ENCODE peak calls at places on chromosomes 7 and 10, in ten cellular contexts. One of them, this sample, is unnamed. For H3K4me1, the result is how much of the 10 kb centered on the place peaks cover.

GRCh38 chr7:101172854-101173751 is 7.0 kb downstream of the NAT16 start:
- DNase-seq in CD8-positive, alpha-beta memory T cell: no peak
- DNase-seq in spleen: no peak
- DNase-seq in left ventricle myocardium inferior: peak
- DNase-seq in suprapubic skin: no peak
- DNase-seq in esophagus squamous epithelium: no peak
- DNase-seq in OCI-LY7: no peak
- DNase-seq in SK-N-SH: peak
- DNase-seq in H9: peak
- DNase-seq in heart right ventricle: peak
- DNase-seq in this sample: no peak

GRCh38 chr10:118970770-118971169 is 58.7 kb upstream of the NANOS1 start:
- DNase-seq in CD8-positive, alpha-beta memory T cell: no peak
- DNase-seq in spleen: no peak
- DNase-seq in left ventricle myocardium inferior: no peak
- DNase-seq in suprapubic skin: no peak
- DNase-seq in esophagus squamous epithelium: no peak
- DNase-seq in OCI-LY7: no peak
- DNase-seq in SK-N-SH: no peak
- DNase-seq in H9: no peak
- DNase-seq in heart right ventricle: no peak
- DNase-seq in this sample: no peak

GRCh38 chr7:130292682-130293257 is at the start of gene CPA4:
- DNase-seq in CD8-positive, alpha-beta memory T cell: no peak
- DNase-seq in spleen: no peak
- DNase-seq in left ventricle myocardium inferior: no peak
- DNase-seq in suprapubic skin: no peak
- DNase-seq in esophagus squamous epithelium: no peak
- DNase-seq in OCI-LY7: no peak
- DNase-seq in SK-N-SH: no peak
- DNase-seq in H9: no peak
- DNase-seq in heart right ventricle: no peak
- DNase-seq in this sample: no peak

GRCh38 chr7:44290250-44290616 is 35.2 kb downstream of the CAMK2B start:
- DNase-seq in CD8-positive, alpha-beta memory T cell: no peak
- DNase-seq in spleen: peak
- DNase-seq in left ventricle myocardium inferior: peak
- DNase-seq in suprapubic skin: peak
- DNase-seq in esophagus squamous epithelium: no peak
- DNase-seq in OCI-LY7: no peak
- DNase-seq in SK-N-SH: peak
- DNase-seq in H9: no peak
- DNase-seq in heart right ventricle: peak
- DNase-seq in this sample: no peak

GRCh38 chr7:51026341-51026740 is 243.6 kb upstream of the GRB10 start:
- DNase-seq in CD8-positive, alpha-beta memory T cell: no peak
- DNase-seq in spleen: no peak
- DNase-seq in left ventricle myocardium inferior: no peak
- DNase-seq in suprapubic skin: peak
- DNase-seq in esophagus squamous epithelium: no peak
- DNase-seq in OCI-LY7: no peak
- DNase-seq in SK-N-SH: no peak
- DNase-seq in H9: no peak
- DNase-seq in heart right ventricle: no peak
- DNase-seq in this sample: no peak

GRCh38 chr7:131722371-131722770 is 165.9 kb upstream of the PODXL start:
- DNase-seq in CD8-positive, alpha-beta memory T cell: no peak
- DNase-seq in spleen: no peak
- DNase-seq in left ventricle myocardium inferior: no peak
- DNase-seq in suprapubic skin: no peak
- DNase-seq in esophagus squamous epithelium: no peak
- DNase-seq in OCI-LY7: no peak
- DNase-seq in SK-N-SH: no peak
- DNase-seq in H9: no peak
- DNase-seq in heart right ventricle: no peak
- DNase-seq in this sample: no peak

GRCh38 chr10:20369863-20370736 is 527.0 kb downstream of the NEBL start:
- DNase-seq in CD8-positive, alpha-beta memory T cell: no peak
- DNase-seq in spleen: no peak
- DNase-seq in left ventricle myocardium inferior: no peak
- DNase-seq in suprapubic skin: no peak
- DNase-seq in esophagus squamous epithelium: no peak
- DNase-seq in OCI-LY7: no peak
- DNase-seq in SK-N-SH: no peak
- DNase-seq in H9: peak
- DNase-seq in heart right ventricle: no peak
- DNase-seq in this sample: no peak

GRCh38 chr10:79984851-79985250 is 35.9 kb upstream of the SFTPD start:
- DNase-seq in CD8-positive, alpha-beta memory T cell: no peak
- DNase-seq in spleen: no peak
- DNase-seq in left ventricle myocardium inferior: no peak
- DNase-seq in suprapubic skin: no peak
- DNase-seq in esophagus squamous epithelium: no peak
- DNase-seq in OCI-LY7: no peak
- DNase-seq in SK-N-SH: no peak
- DNase-seq in H9: peak
- DNase-seq in heart right ventricle: no peak
- DNase-seq in this sample: no peak

GRCh38 chr7:64884085-64884912 is 18.8 kb upstream of the ZNF273 start:
- DNase-seq in CD8-positive, alpha-beta memory T cell: no peak
- DNase-seq in spleen: no peak
- DNase-seq in left ventricle myocardium inferior: no peak
- DNase-seq in suprapubic skin: peak
- DNase-seq in esophagus squamous epithelium: no peak
- DNase-seq in OCI-LY7: no peak
- DNase-seq in SK-N-SH: peak
- DNase-seq in H9: peak
- DNase-seq in heart right ventricle: no peak
- DNase-seq in this sample: no peak

GRCh38 chr7:94907420-94908203 is at the start of gene PPP1R9A:
- DNase-seq in CD8-positive, alpha-beta memory T cell: no peak
- DNase-seq in spleen: peak
- DNase-seq in left ventricle myocardium inferior: peak
- DNase-seq in suprapubic skin: no peak
- DNase-seq in esophagus squamous epithelium: no peak
- DNase-seq in OCI-LY7: no peak
- DNase-seq in SK-N-SH: peak
- DNase-seq in H9: peak
- DNase-seq in heart right ventricle: peak
- DNase-seq in this sample: peak

GRCh38 chr10:48523820-48524758 is 80.8 kb downstream of the ARHGAP22 start:
- DNase-seq in CD8-positive, alpha-beta memory T cell: no peak
- DNase-seq in spleen: peak
- DNase-seq in left ventricle myocardium inferior: no peak
- DNase-seq in suprapubic skin: peak
- DNase-seq in esophagus squamous epithelium: no peak
- DNase-seq in OCI-LY7: no peak
- DNase-seq in SK-N-SH: peak
- DNase-seq in H9: peak
- DNase-seq in heart right ventricle: no peak
- DNase-seq in this sample: no peak

GRCh38 chr10:110410329-110411046 is 87.2 kb upstream of the DUSP5 start:
- DNase-seq in CD8-positive, alpha-beta memory T cell: no peak
- DNase-seq in spleen: no peak
- DNase-seq in left ventricle myocardium inferior: no peak
- DNase-seq in suprapubic skin: no peak
- DNase-seq in esophagus squamous epithelium: no peak
- DNase-seq in OCI-LY7: no peak
- DNase-seq in SK-N-SH: no peak
- DNase-seq in H9: no peak
- DNase-seq in heart right ventricle: no peak
- DNase-seq in this sample: no peak

GRCh38 chr10:94005050-94005449 is 11.3 kb downstream of the PLCE1 start:
- DNase-seq in CD8-positive, alpha-beta memory T cell: no peak
- DNase-seq in spleen: no peak
- DNase-seq in left ventricle myocardium inferior: no peak
- DNase-seq in suprapubic skin: no peak
- DNase-seq in esophagus squamous epithelium: no peak
- DNase-seq in OCI-LY7: no peak
- DNase-seq in SK-N-SH: no peak
- DNase-seq in H9: no peak
- DNase-seq in heart right ventricle: no peak
- DNase-seq in this sample: no peak
- H3K4me1 ChIP-seq in CD8-positive, alpha-beta memory T cell: under half
- H3K4me1 ChIP-seq in spleen: under half
- H3K4me1 ChIP-seq in left ventricle myocardium inferior: under half
- H3K4me1 ChIP-seq in suprapubic skin: under half
- H3K4me1 ChIP-seq in esophagus squamous epithelium: under half
- H3K4me1 ChIP-seq in OCI-LY7: under half
- H3K4me1 ChIP-seq in SK-N-SH: under half
- H3K4me1 ChIP-seq in H9: under half
- H3K4me1 ChIP-seq in heart right ventricle: under half
- H3K4me1 ChIP-seq in this sample: under half

GRCh38 chr10:77909021-77909754 is 17.4 kb downstream of the DLG5 start:
- DNase-seq in CD8-positive, alpha-beta memory T cell: no peak
- DNase-seq in spleen: no peak
- DNase-seq in left ventricle myocardium inferior: no peak
- DNase-seq in suprapubic skin: no peak
- DNase-seq in esophagus squamous epithelium: no peak
- DNase-seq in OCI-LY7: no peak
- DNase-seq in SK-N-SH: no peak
- DNase-seq in H9: no peak
- DNase-seq in heart right ventricle: no peak
- DNase-seq in this sample: no peak

GRCh38 chr10:77907900-77908717 is 18.4 kb downstream of the DLG5 start:
- DNase-seq in CD8-positive, alpha-beta memory T cell: no peak
- DNase-seq in spleen: no peak
- DNase-seq in left ventricle myocardium inferior: no peak
- DNase-seq in suprapubic skin: no peak
- DNase-seq in esophagus squamous epithelium: no peak
- DNase-seq in OCI-LY7: peak
- DNase-seq in SK-N-SH: no peak
- DNase-seq in H9: peak
- DNase-seq in heart right ventricle: no peak
- DNase-seq in this sample: no peak

GRCh38 chr10:77910524-77911145 is 15.9 kb downstream of the DLG5 start:
- DNase-seq in CD8-positive, alpha-beta memory T cell: no peak
- DNase-seq in spleen: no peak
- DNase-seq in left ventricle myocardium inferior: no peak
- DNase-seq in suprapubic skin: no peak
- DNase-seq in esophagus squamous epithelium: no peak
- DNase-seq in OCI-LY7: no peak
- DNase-seq in SK-N-SH: no peak
- DNase-seq in H9: no peak
- DNase-seq in heart right ventricle: no peak
- DNase-seq in this sample: no peak

GRCh38 chr10:77911535-77912123 is 14.9 kb downstream of the DLG5 start:
- DNase-seq in CD8-positive, alpha-beta memory T cell: no peak
- DNase-seq in spleen: no peak
- DNase-seq in left ventricle myocardium inferior: no peak
- DNase-seq in suprapubic skin: no peak
- DNase-seq in esophagus squamous epithelium: no peak
- DNase-seq in OCI-LY7: no peak
- DNase-seq in SK-N-SH: no peak
- DNase-seq in H9: no peak
- DNase-seq in heart right ventricle: no peak
- DNase-seq in this sample: peak

DNA sequence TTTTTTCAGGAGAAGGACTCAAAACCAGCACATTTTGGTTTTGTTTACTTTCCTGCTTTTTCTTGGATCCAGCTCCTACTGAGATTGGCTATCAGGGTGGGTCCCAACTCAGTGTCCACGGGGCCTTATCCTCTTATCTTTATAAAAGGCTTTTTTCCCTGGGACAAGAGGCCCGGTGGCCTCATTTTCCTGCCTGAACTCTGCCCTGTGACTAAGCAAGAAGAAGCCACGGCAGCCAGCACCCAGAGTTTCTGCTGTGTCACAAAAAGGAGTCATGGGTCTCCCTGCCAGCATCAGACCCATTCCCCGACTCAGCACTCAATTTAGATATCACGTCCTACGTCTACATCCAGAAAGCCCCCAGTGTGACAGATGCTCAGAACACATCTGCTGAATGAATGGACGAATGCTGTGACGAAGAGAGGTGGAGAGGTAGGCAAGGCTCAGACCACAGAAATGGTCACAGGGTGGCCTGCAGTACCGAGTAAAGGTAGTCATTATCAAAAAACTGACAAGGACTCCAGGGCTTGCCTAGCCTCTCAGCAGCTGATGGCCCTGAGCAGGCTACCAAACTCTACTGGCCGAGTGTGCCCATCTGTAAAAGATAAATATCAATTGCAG is 16.7 kb downstream of the DLG5 start:
- DNase-seq in CD8-positive, alpha-beta memory T cell: no peak
- DNase-seq in spleen: no peak
- DNase-seq in left ventricle myocardium inferior: no peak
- DNase-seq in suprapubic skin: no peak
- DNase-seq in esophagus squamous epithelium: no peak
- DNase-seq in OCI-LY7: no peak
- DNase-seq in SK-N-SH: no peak
- DNase-seq in H9: peak
- DNase-seq in heart right ventricle: no peak
- DNase-seq in this sample: peak
- H3K4me1 ChIP-seq in CD8-positive, alpha-beta memory T cell: under half
- H3K4me1 ChIP-seq in spleen: under half
- H3K4me1 ChIP-seq in left ventricle myocardium inferior: under half
- H3K4me1 ChIP-seq in suprapubic skin: half or more
- H3K4me1 ChIP-seq in esophagus squamous epithelium: under half
- H3K4me1 ChIP-seq in OCI-LY7: under half
- H3K4me1 ChIP-seq in SK-N-SH: under half
- H3K4me1 ChIP-seq in H9: under half
- H3K4me1 ChIP-seq in heart right ventricle: under half
- H3K4me1 ChIP-seq in this sample: under half

DNA sequence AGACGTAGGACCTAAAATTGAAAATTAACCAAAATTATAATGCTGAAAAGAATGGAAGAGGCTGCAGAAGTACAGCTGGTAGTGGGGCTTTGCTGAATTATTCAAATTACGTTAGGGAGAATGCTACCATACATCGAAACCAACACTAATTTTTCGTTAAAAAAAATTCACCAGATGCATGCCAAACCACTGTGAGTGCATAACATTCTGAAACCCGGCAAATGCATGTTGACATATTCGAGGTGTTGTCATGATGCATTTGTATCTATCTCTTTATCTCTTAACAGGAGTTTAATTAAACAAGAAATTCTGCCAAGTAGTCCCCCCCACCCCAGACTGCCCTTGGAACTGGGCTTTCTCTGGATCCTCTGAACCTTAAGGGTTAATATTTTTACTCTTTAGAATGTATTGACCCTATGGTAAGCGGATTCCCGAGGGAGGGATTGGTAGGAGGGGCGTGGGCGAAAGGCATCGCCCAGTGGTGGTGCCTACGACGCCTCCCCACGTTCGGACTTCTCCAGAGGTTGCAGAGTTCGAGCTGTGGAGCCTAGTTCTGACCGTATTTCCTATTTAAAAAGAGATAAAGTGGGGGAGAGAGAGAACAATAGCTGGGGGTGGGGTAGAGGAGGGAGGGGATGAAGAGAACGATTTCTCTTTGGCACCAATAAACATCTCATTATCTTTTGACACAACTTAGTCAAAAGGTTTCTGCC is 7.1 kb downstream of the DLX6 start:
- DNase-seq in CD8-positive, alpha-beta memory T cell: no peak
- DNase-seq in spleen: no peak
- DNase-seq in left ventricle myocardium inferior: no peak
- DNase-seq in suprapubic skin: no peak
- DNase-seq in esophagus squamous epithelium: no peak
- DNase-seq in OCI-LY7: no peak
- DNase-seq in SK-N-SH: no peak
- DNase-seq in H9: peak
- DNase-seq in heart right ventricle: no peak
- DNase-seq in this sample: no peak
- H3K4me1 ChIP-seq in CD8-positive, alpha-beta memory T cell: under half
- H3K4me1 ChIP-seq in spleen: under half
- H3K4me1 ChIP-seq in left ventricle myocardium inferior: under half
- H3K4me1 ChIP-seq in suprapubic skin: under half
- H3K4me1 ChIP-seq in esophagus squamous epithelium: under half
- H3K4me1 ChIP-seq in OCI-LY7: under half
- H3K4me1 ChIP-seq in SK-N-SH: under half
- H3K4me1 ChIP-seq in H9: under half
- H3K4me1 ChIP-seq in heart right ventricle: under half
- H3K4me1 ChIP-seq in this sample: under half

GRCh38 chr10:74901867-74902439 is 75.6 kb downstream of the KAT6B start:
- DNase-seq in CD8-positive, alpha-beta memory T cell: no peak
- DNase-seq in spleen: no peak
- DNase-seq in left ventricle myocardium inferior: no peak
- DNase-seq in suprapubic skin: no peak
- DNase-seq in esophagus squamous epithelium: no peak
- DNase-seq in OCI-LY7: no peak
- DNase-seq in SK-N-SH: no peak
- DNase-seq in H9: no peak
- DNase-seq in heart right ventricle: no peak
- DNase-seq in this sample: no peak
- H3K4me1 ChIP-seq in CD8-positive, alpha-beta memory T cell: under half
- H3K4me1 ChIP-seq in spleen: under half
- H3K4me1 ChIP-seq in left ventricle myocardium inferior: half or more
- H3K4me1 ChIP-seq in suprapubic skin: under half
- H3K4me1 ChIP-seq in esophagus squamous epithelium: under half
- H3K4me1 ChIP-seq in OCI-LY7: under half
- H3K4me1 ChIP-seq in SK-N-SH: under half
- H3K4me1 ChIP-seq in H9: under half
- H3K4me1 ChIP-seq in heart right ventricle: under half
- H3K4me1 ChIP-seq in this sample: under half

This sample was measured in ovary.